ENCODE peak calls at places on chromosome 11, in seven cellular contexts. O, W, C, S, E, Q and D are unnamed samples. For H3K9me3 and H3K27me3, the result is how much of the 10 kb centered on the place peaks cover.

GRCh38 chr11:84289381-84289906 is 1003.3 kb upstream of the CCDC90B start:
- DNase-seq in O (no peak), S (peak), Q (no peak), E (no peak), W (no peak), C (no peak), D (no peak)

GRCh38 chr11:11532574-11532973 is 89.2 kb downstream of the GALNT18 start:
- DNase-seq in O (no peak), Q (no peak), S (no peak), E (peak), W (no peak), C (no peak), D (no peak)

GRCh38 chr11:64305691-64306562 is 603 bp downstream of the ESRRA start:
- DNase-seq in Q (peak), C (peak), O (peak), W (peak), E (peak), S (peak), D (peak)

GRCh38 chr11:46238078-46238966 is 39.1 kb upstream of the CREB3L1 start:
- DNase-seq in S (peak), W (peak), C (peak), O (peak), Q (peak), E (peak), D (peak)

GRCh38 chr11:94149435-94149834 is 20.8 kb downstream of the PANX1 start:
- DNase-seq in C (no peak), E (no peak), W (no peak), S (no peak), Q (no peak), O (no peak), D (no peak)

GRCh38 chr11:74634537-74634936 is 42.2 kb downstream of the POLD3 start:
- DNase-seq in E (no peak), C (peak), W (peak), O (no peak), Q (no peak), S (peak), D (no peak)

GRCh38 chr11:61940466-61940865 is 9.7 kb upstream of the BEST1 start:
- DNase-seq in C (no peak), O (no peak), E (no peak), S (no peak), Q (no peak), W (no peak), D (no peak)

GRCh38 chr11:7270233-7270760 is 18.6 kb downstream of the SYT9 start:
- DNase-seq in C (no peak), Q (no peak), E (no peak), S (no peak), W (no peak), O (peak), D (no peak)

GRCh38 chr11:94802501-94802900 is 34.3 kb downstream of the AMOTL1 start:
- DNase-seq in E (no peak), O (no peak), Q (no peak), C (no peak), S (no peak), W (no peak), D (no peak)

GRCh38 chr11:38491986-38492385 is 1894.0 kb upstream of the RAG2 start:
- DNase-seq in O (no peak), W (no peak), E (no peak), S (no peak), Q (no peak), C (no peak), D (no peak)

GRCh38 chr11:117743121-117743815 is 53.7 kb downstream of the DSCAML1 start:
- DNase-seq in S (no peak), E (no peak), C (peak), O (peak), Q (no peak), W (no peak), D (no peak)

GRCh38 chr11:60130496-60130895 is 42.0 kb downstream of the MS4A2 start:
- DNase-seq in E (peak), O (peak), Q (no peak), S (peak), C (peak), W (peak), D (no peak)

GRCh38 chr11:69295995-69296889 is 2.3 kb downstream of the MYEOV start:
- DNase-seq in Q (peak), W (no peak), E (no peak), C (peak), S (no peak), O (no peak), D (peak)

GRCh38 chr11:83070878-83071640 is 638 bp downstream of the RAB30 start:
- DNase-seq in E (peak), Q (peak), S (peak), O (peak), C (peak), W (no peak), D (peak)

GRCh38 chr11:83033972-83034672 is 37.6 kb downstream of the RAB30 start:
- DNase-seq in Q (no peak), C (peak), W (peak), O (peak), S (peak), E (peak), D (no peak)

GRCh38 chr11:7981758-7982157 is 5.4 kb upstream of the EIF3F start:
- DNase-seq in E (no peak), C (peak), S (no peak), Q (no peak), W (no peak), O (no peak), D (no peak)

GRCh38 chr11:26194871-26195270 is 137.1 kb upstream of the ANO3 start:
- DNase-seq in C (no peak), O (no peak), S (no peak), Q (no peak), E (no peak), W (no peak), D (no peak)

GRCh38 chr11:6572215-6572614 is 31.2 kb downstream of the RRP8 start:
- DNase-seq in W (no peak), S (no peak), O (no peak), C (no peak), Q (no peak), E (no peak), D (no peak)

GRCh38 chr11:66070604-66071325 is 693 bp downstream of the PACS1 start:
- DNase-seq in E (peak), Q (peak), S (peak), O (peak), W (no peak), C (peak), D (peak)

GRCh38 chr11:71489311-71490043 is 36.5 kb downstream of the NADSYN1 start:
- DNase-seq in Q (no peak), C (no peak), W (no peak), O (no peak), E (no peak), S (no peak), D (no peak)

GRCh38 chr11:80086496-80087055 is 645.7 kb upstream of the TENM4 start:
- DNase-seq in C (no peak), O (no peak), S (no peak), Q (no peak), E (no peak), W (no peak), D (no peak)

GRCh38 chr11:2777396-2777795 is 77.6 kb upstream of the KCNQ1OT1 start:
- DNase-seq in E (peak), W (peak), O (no peak), S (no peak), C (peak), Q (peak), D (peak)

GRCh38 chr11:103202048-103202651 is 92.9 kb downstream of the DYNC2H1 start:
- DNase-seq in Q (no peak), W (no peak), S (peak), C (no peak), E (no peak), O (peak), D (no peak)

GRCh38 chr11:16807306-16807705 is 68.9 kb downstream of the C11orf58 start:
- DNase-seq in W (no peak), C (no peak), O (no peak), E (no peak), Q (no peak), S (no peak), D (no peak)

GRCh38 chr11:112451250-112451649 is 190.6 kb upstream of the PLET1 start:
- DNase-seq in E (no peak), S (no peak), O (no peak), W (no peak), C (no peak), Q (no peak), D (no peak)

GRCh38 chr11:58301576-58301975 is 33.5 kb upstream of the OR10W1 start:
- DNase-seq in E (no peak), Q (no peak), S (no peak), W (no peak), O (no peak), C (no peak), D (no peak)

GRCh38 chr11:65578134-65578533 is 2.3 kb downstream of the EHBP1L1 start:
- DNase-seq in O (no peak), S (no peak), C (no peak), E (no peak), W (no peak), Q (no peak), D (no peak)

GRCh38 chr11:91178366-91178765 is 955.5 kb upstream of the CHORDC1 start:
- DNase-seq in S (no peak), O (no peak), E (no peak), C (no peak), W (no peak), Q (no peak), D (no peak)

GRCh38 chr11:91170711-91171110 is 947.9 kb upstream of the CHORDC1 start:
- DNase-seq in S (no peak), E (no peak), Q (no peak), O (no peak), W (no peak), C (no peak), D (no peak)

GRCh38 chr11:91174734-91175133 is 951.9 kb upstream of the CHORDC1 start:
- DNase-seq in O (no peak), S (no peak), W (no peak), Q (no peak), E (no peak), C (no peak), D (no peak)

GRCh38 chr11:91173701-91174100 is 950.9 kb upstream of the CHORDC1 start:
- DNase-seq in W (no peak), O (no peak), C (no peak), Q (no peak), S (no peak), E (no peak), D (no peak)
- H3K9me3 ChIP-seq in W (under half), O (under half), C (under half), Q (under half), S (under half), E (under half), D (under half)

GRCh38 chr11:122808494-122808893 is 29.8 kb upstream of the CRTAM start:
- DNase-seq in O (no peak), Q (no peak), C (no peak), W (no peak), E (peak), S (peak), D (no peak)
- H3K27ac ChIP-seq in O (peak), Q (no peak), C (no peak), W (peak), E (peak), S (peak), D (no peak)

DNA sequence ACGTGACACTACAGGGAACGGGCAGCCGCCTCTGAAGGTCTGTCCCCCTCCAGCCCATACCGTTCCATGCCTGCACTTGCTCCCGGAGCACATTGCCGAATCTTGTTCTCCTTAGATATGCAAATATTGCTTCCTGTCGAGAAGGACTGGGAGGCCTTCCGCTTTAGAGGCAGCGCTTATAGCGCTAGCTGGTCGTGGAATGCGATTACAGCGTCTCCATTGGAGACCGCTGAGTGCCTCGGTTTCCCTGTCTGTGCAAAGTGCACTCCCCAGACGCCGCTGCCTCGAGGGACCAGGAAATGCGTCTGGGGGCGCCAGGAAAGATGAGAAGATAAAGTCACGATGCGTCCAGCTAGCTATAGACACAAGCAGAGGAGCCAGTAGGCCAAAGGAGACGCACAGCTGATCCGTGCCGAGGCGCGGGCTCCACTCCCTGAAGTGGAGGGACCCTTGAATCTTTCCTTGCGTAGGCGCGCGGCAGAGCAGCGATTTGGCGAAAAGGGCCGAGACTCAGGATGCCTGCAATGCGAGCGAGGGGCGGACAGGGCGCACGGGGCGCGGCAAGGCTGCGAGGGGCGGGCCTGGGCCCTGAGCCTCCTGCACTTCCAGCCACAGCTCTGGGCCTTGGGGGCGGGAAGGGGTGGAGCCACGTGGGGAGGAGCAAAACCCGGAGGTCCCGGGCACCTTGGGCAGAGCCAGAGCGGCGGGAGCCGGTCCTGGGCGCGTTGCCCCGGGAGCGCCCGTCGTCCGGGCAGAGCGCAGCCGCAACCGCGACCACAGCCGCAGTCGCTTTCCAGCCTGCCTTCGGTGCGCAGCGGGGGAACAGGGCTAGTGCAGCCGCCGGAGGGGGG is at the start of gene RASSF10:
- DNase-seq in S (peak), W (no peak), C (peak), E (peak), O (peak), Q (peak), D (peak)
- H3K27me3 ChIP-seq in S (half or more), W (under half), C (under half), E (half or more), O (under half), Q (under half), D (under half)

GRCh38 chr11:1174441-1175370 is 17.0 kb downstream of the MUC5AC start:
- DNase-seq in Q (no peak), E (no peak), C (no peak), O (no peak), S (no peak), W (no peak), D (no peak)

GRCh38 chr11:1176224-1177019 is 18.7 kb downstream of the MUC5AC start:
- DNase-seq in E (no peak), C (no peak), O (no peak), W (no peak), Q (no peak), S (no peak), D (peak)

GRCh38 chr11:1177771-1178090 is 20.0 kb downstream of the MUC5AC start:
- DNase-seq in Q (peak), S (no peak), W (no peak), C (no peak), E (no peak), O (no peak), D (no peak)

GRCh38 chr11:1177020-1177770 is 19.4 kb downstream of the MUC5AC start:
- DNase-seq in E (no peak), S (no peak), C (no peak), O (no peak), W (no peak), Q (peak), D (peak)

GRCh38 chr11:1175461-1176223 is 17.9 kb downstream of the MUC5AC start:
- DNase-seq in E (no peak), Q (no peak), S (no peak), O (no peak), W (no peak), C (no peak), D (no peak)
- H3K9me3 ChIP-seq in E (under half), Q (under half), S (under half), O (under half), W (under half), C (under half), D (under half)

GRCh38 chr11:33437529-33437928 is 180.3 kb downstream of the HIPK3 start:
- DNase-seq in E (no peak), S (no peak), C (no peak), O (no peak), Q (no peak), W (no peak), D (no peak)
- H3K27ac ChIP-seq in E (no peak), S (no peak), C (no peak), O (no peak), Q (no peak), W (no peak), D (no peak)

DNA sequence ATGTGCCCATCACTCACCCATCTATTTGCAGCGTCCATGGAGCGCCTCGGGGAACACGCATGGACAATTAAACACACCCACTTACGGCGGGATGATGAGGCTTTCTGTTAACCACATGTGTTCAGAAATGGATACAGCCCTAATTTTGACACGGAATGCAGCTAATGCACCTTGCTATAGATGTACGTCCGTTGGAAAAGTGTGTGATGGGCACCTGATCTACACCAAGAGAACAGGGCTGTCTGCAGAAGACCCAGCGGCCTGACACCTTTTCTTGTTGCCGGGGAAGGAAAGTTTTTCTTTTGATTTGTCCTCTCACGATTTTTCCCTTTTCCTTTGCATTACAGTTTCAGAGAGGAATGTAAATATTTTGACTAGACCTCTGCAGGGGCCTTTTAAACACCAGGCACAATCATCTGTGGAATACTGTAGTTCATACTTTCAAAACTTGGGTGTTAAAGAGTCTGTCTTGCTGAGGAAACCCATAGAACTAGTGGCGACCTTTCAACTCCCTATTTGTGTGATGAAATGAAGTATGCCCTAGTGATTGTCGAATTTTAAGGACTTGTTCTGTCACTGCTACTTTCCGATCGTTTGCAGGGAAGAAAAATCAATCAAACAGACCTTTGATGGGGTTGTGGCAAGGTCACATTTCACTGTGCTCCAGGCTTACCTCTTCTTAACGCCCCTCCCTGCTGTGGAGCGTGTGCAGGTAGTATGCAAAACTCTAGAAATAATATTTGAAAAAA is 16.5 kb upstream of the PAX6 start:
- DNase-seq in E (no peak), Q (no peak), S (no peak), O (no peak), C (no peak), W (no peak), D (no peak)
- H3K27me3 ChIP-seq in E (half or more), Q (under half), S (half or more), O (half or more), C (under half), W (under half), D (under half)